ENCODE peak calls at places on chromosomes 6 and 20, in four cellular contexts. G is CD4-positive, alpha-beta memory T cell; V is A549; I is tibial nerve. U is an unnamed sample. For H3K9me3, the result is how much of the 10 kb centered on the place peaks cover.

GRCh38 chr6:53375851-53376250 is 27.1 kb upstream of the ELOVL5 start:
- DNase-seq in G (no peak), V (no peak), I (no peak), U (no peak)

GRCh38 chr20:57476641-57477461 is 48.1 kb downstream of the CTCFL start:
- DNase-seq in G (no peak), V (no peak), I (no peak), U (peak)

GRCh38 chr6:2244261-2245102 is 923 bp downstream of the GMDS start:
- DNase-seq in G (no peak), V (peak), I (no peak), U (no peak)

GRCh38 chr6:51648236-51648635 is 439.2 kb downstream of the PKHD1 start:
- DNase-seq in G (no peak), V (no peak), I (no peak), U (no peak)

GRCh38 chr20:45470262-45470931 is 844 bp downstream of the WFDC2 start:
- DNase-seq in G (no peak), V (no peak), I (no peak), U (no peak)

GRCh38 chr6:18350271-18350670 is 36.9 kb upstream of the RNF144B start:
- DNase-seq in G (no peak), V (no peak), I (no peak), U (no peak)

GRCh38 chr6:35611235-35611634 is 77.5 kb downstream of the FKBP5 start:
- DNase-seq in G (peak), V (no peak), I (no peak), U (no peak)

GRCh38 chr6:105097288-105097687 is 82.5 kb downstream of the POPDC3 start:
- DNase-seq in G (no peak), V (no peak), I (no peak), U (no peak)

GRCh38 chr20:31475032-31475431 is at the start of the genes DEFB124 and REM1:
- DNase-seq in G (no peak), V (no peak), I (no peak), U (peak)

GRCh38 chr20:31474097-31474436 is 860 bp downstream of the DEFB124 start:
- DNase-seq in G (no peak), V (no peak), I (no peak), U (no peak)

GRCh38 chr20:31476648-31477220 is 1.6 kb downstream of the REM1 start:
- DNase-seq in G (no peak), V (no peak), I (no peak), U (no peak)

GRCh38 chr20:31476313-31476623 is 1.2 kb downstream of the REM1 start:
- DNase-seq in G (no peak), V (no peak), I (no peak), U (no peak)

DNA sequence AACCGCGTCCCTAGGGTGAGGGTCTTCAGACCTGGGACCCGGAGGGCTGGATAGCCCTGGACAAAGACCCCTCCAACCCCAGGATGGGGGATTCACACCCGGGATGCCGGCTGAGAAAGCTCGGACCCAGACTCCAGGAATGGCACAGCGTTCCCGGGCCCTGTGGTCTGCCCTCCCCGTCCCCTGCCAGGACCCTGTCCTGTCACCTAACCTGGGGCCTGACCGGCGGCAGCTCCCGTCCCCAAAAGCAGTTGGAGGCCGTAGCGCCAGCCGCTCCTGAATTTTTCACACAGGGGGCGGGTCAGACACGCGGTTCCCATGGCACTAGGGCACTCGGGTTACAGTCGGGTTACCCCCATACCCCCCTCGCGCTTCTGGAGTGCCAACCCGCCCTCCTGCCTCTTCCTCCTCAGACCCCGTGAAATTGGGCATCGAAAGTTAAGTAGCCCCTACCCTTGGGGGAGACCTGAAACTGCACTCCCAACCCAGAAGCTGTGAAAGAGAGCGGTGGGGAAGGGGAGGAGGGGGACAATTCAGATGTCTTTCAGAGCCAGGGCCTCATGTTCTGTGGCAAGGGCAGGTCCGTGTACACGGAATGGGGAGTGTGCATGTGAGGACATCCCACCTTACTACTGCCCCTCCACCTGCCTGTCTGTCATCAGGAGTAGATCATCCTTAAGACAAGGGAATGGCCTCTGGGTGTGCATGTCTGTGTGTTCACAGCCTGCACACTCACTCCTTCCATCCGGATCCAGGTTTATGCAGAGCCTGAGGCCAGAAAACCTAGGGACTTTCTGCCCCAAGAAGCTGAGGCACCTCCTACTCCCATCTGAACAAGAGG is 604 bp downstream of the REM1 start:
- DNase-seq in G (no peak), V (no peak), I (no peak), U (no peak)
- H3K9me3 ChIP-seq in G (under half), V (under half), I (under half), U (under half)

GRCh38 chr20:31836853-31837608 is 8.4 kb downstream of the FOXS1 start:
- DNase-seq in G (no peak), V (no peak), I (no peak), U (no peak)
- H3K27ac ChIP-seq in G (no peak), V (peak), I (no peak), U (peak)

GRCh38 chr20:6993526-6993925 is 226.0 kb downstream of the BMP2 start:
- DNase-seq in G (no peak), V (no peak), I (no peak), U (no peak)
- H3K9me3 ChIP-seq in G (under half), V (under half), I (under half), U (under half)

GRCh38 chr6:3442444-3443220 is 14.2 kb downstream of the SLC22A23 start:
- DNase-seq in G (no peak), V (no peak), I (no peak), U (no peak)
- H3K27ac ChIP-seq in G (no peak), V (no peak), I (no peak), U (no peak)

GRCh38 chr20:49285813-49286494 is 8.1 kb upstream of the ZNFX1 start:
- DNase-seq in G (no peak), V (no peak), I (no peak), U (no peak)
- H3K9me3 ChIP-seq in G (half or more), V (under half), I (half or more), U (under half)

DNA sequence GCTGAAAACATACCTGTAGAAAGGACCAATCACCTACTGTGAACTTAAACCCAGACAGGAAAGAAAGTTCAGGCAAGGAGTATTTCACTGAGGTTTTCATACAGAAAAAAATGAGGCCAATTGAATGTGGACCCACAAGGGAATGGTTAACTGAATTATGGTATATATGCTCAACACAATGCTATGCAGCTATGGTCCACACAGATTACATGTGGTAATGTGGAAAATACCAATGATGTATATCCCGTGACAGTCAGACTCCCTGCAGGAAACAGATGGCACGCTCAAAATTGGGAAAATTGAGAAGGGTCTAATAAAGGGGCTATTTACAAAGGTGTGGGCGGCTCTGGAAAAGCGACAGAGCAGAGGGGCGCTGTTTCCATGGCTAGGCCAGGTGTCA is 47.1 kb upstream of the PIM1 start:
- DNase-seq in G (no peak), V (no peak), I (no peak), U (no peak)
- H3K27ac ChIP-seq in G (no peak), V (no peak), I (no peak), U (no peak)

GRCh38 chr20:63348828-63349515 is 12.2 kb downstream of the CHRNA4 start:
- DNase-seq in G (no peak), V (no peak), I (no peak), U (no peak)
- H3K9me3 ChIP-seq in G (under half), V (under half), I (under half), U (under half)

U was measured in tibial artery.